ENCODE peak calls at places on chromosomes 6 and 20, in four cellular contexts. B is upper lobe of left lung, Y is right lobe of liver, A is sigmoid colon. U is an unnamed sample. For H3K4me1, the result is how much of the 10 kb centered on the place peaks cover.

GRCh38 chr6:35275417-35275816 is 15.9 kb downstream of the ZNF76 start:
- DNase-seq in Y (no peak), B (no peak), A (no peak), U (no peak)

GRCh38 chr6:163608060-163608752 is 193.7 kb downstream of the QKI start:
- DNase-seq in A (no peak), B (no peak), Y (no peak), U (no peak)

GRCh38 chr20:58228484-58229197 is at the start of gene ANKRD60:
- DNase-seq in B (peak), A (peak), Y (no peak), U (no peak)

GRCh38 chr20:25077610-25078169 is 4.3 kb downstream of the VSX1 start:
- DNase-seq in B (peak), Y (peak), A (peak), U (no peak)

GRCh38 chr20:25076201-25076600 is 5.7 kb downstream of the VSX1 start:
- DNase-seq in B (no peak), Y (no peak), A (no peak), U (no peak)

GRCh38 chr20:32528291-32528891 is 56.7 kb downstream of the NOL4L start:
- DNase-seq in A (no peak), B (peak), Y (no peak), U (no peak)

GRCh38 chr20:707711-708110 is 32.1 kb upstream of the SCRT2 start:
- DNase-seq in A (peak), Y (no peak), B (no peak), U (no peak)

GRCh38 chr6:31042801-31043200 is 32.5 kb downstream of the MUC22 start:
- DNase-seq in B (no peak), A (no peak), Y (peak), U (peak)

GRCh38 chr6:7086488-7086887 is 21.3 kb upstream of the RREB1 start:
- DNase-seq in A (no peak), B (no peak), Y (no peak), U (peak)

GRCh38 chr6:32867022-32867477 is 13.1 kb downstream of the PSMB9 start:
- DNase-seq in B (no peak), A (no peak), Y (no peak), U (no peak)

GRCh38 chr6:51386347-51386836 is 567.7 kb downstream of the TFAP2B start:
- DNase-seq in B (no peak), Y (no peak), A (no peak), U (no peak)

GRCh38 chr6:6591778-6592388 is 3.4 kb downstream of the LY86 start:
- DNase-seq in B (no peak), Y (no peak), A (no peak), U (no peak)

GRCh38 chr6:10101551-10102252 is 313.2 kb downstream of the TFAP2A start:
- DNase-seq in Y (no peak), A (no peak), B (no peak), U (no peak)

GRCh38 chr6:108164537-108164814 is 1.3 kb upstream of the NR2E1 start:
- DNase-seq in A (no peak), B (no peak), Y (no peak), U (no peak)

GRCh38 chr6:108164815-108165706 is 761 bp upstream of the NR2E1 start:
- DNase-seq in A (no peak), B (peak), Y (no peak), U (no peak)

GRCh38 chr6:108163267-108163643 is 2.6 kb upstream of the NR2E1 start:
- DNase-seq in B (no peak), A (no peak), Y (no peak), U (no peak)

GRCh38 chr6:108161724-108162282 is 4.0 kb upstream of the NR2E1 start:
- DNase-seq in A (no peak), Y (no peak), B (no peak), U (no peak)

DNA sequence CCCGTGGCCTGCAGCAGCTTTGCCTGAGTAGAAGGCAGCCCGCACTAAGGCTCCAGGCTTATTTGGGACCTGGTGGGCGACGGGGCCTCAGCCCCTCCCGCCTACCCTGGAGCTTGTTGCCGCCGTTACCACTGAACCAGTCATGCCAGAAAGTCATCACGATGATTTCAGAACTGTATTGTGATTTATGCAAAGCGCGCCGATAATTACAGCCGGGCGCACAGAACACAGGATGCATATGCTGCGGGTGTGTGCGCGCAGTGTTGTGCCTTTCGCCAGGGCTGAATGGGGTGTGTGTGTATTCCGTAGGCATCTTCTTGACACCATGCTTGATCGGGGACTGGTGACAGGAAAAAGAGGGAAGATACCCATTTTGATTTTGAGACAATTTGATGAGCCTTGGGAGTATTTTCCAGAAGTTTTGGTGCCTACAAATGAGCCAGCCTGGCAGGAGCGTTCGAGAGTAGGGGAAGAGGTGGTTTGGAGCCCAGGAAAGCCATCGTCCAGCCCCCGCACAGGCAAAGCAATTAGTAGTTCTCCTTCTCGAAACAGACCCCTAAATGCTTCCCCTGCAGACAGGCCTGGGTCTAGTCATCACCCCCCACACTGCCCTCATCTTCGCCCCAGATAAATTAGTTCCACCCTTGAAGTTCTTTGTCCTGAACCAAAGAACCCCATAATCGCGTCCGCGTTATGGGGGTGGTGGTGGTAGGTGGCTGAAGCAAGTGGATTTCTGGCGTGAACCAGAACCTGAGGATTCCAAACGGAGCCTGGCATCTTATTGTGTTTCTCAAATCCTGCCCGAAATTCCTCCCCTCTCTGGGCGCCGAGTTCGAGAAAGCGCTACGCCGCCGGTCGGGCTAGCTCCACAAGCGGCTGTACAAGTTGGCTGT is 1.9 kb upstream of the NR2E1 start:
- DNase-seq in Y (no peak), A (no peak), B (peak), U (no peak)
- H3K4me3 ChIP-seq in Y (no peak), A (no peak), B (no peak), U (no peak)

GRCh38 chr20:44970243-44970757 is 4.0 kb downstream of the STK4 start:
- DNase-seq in Y (no peak), B (no peak), A (no peak), U (no peak)
- H3K4me1 ChIP-seq in Y (under half), B (under half), A (under half), U (under half)

GRCh38 chr20:47665221-47665991 is 119.9 kb downstream of the SULF2 start:
- DNase-seq in Y (no peak), A (no peak), B (peak), U (no peak)
- TF ChIP-seq POLR2A in Y (no peak), A (no peak), B (no peak), U (no peak)

DNA sequence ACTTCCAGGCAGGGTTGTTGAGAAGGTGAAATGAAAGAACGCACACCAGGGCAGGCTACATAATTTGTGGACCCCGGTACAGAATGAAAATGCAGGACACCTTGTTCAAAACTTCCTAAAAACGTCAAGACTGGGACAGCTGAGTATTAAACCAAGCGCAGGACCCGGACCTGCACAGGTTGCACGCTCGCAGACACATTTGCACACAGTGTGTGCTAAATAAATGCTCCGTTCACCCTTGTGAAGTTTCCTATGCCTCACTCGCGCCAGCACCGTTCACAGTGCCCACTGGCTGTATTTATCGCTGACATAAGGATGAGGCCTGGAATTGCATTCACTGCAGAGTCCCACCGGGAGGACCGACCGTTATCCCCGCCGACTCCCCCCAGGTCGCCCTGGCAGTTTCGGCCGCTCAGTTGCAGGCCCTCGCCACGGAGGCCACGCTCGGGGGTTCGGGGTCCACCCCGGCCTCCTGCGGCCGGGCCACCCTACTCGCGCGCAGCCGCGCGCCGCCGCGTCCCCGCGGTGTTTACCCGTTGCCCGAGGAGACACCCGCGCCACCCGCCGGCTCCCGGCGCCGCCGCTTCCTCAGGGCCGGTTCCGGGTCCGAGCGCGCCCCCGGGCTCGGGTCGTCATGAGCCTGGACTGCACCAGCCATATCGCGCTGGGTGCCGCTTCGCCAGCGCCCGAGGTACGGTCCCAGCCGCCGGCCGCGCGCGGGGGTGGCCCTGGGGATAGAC is at the start of gene CCDC170:
- DNase-seq in Y (peak), A (no peak), B (peak), U (peak)
- H3K4me3 ChIP-seq in Y (peak), A (peak), B (peak), U (peak)

DNA sequence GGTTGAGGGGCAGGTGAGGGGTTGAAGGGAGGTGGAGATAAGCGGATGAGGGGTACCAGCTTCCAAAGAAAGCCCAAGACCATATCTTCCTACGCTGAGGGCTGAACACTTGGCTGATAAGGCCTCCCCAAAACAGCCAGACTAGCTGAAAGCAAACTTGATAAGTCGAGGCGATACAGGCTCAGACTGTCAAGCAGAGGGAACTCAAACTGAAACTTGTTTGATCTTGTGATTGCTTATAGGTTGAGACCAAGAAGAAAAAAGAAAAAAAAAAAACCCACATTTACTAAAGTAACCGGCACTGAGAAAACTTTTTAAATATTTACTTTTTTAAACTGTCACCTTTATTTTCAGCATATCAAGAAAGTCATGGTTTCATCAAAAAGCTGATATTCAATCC is 73.6 kb downstream of the TRERF1 start:
- DNase-seq in Y (no peak), A (peak), B (no peak), U (no peak)
- H3K4me1 ChIP-seq in Y (under half), A (under half), B (under half), U (under half)